ENCODE peak calls at places on chromosomes 11 and 22, in four cellular contexts. D, C, H and M are unnamed samples.

GRCh38 chr11:30244255-30244654 is 13.4 kb downstream of the FSHB start:
- DNase-seq in D (no peak), C (no peak), H (peak), M (no peak)

GRCh38 chr11:31417357-31417756 is 47.7 kb downstream of the DNAJC24 start:
- DNase-seq in D (no peak), C (no peak), H (no peak), M (no peak)

GRCh38 chr11:77038825-77039326 is 4.7 kb downstream of the B3GNT6 start:
- DNase-seq in D (no peak), C (no peak), H (no peak), M (no peak)

GRCh38 chr11:125429174-125429707 is 66.8 kb downstream of the FEZ1 start:
- DNase-seq in D (peak), C (peak), H (peak), M (peak)

GRCh38 chr11:108340958-108341357 is 118.1 kb downstream of the ATM start:
- DNase-seq in D (no peak), C (no peak), H (peak), M (peak)

GRCh38 chr11:128759597-128759996 is 65.7 kb downstream of the FLI1 start:
- DNase-seq in D (no peak), C (no peak), H (peak), M (no peak)

GRCh38 chr11:76656087-76656531 is 14.4 kb downstream of the LRRC32 start:
- DNase-seq in D (no peak), C (no peak), H (no peak), M (peak)

GRCh38 chr11:121534131-121535093 is 81.6 kb upstream of the SORL1-AS1 start:
- DNase-seq in D (no peak), C (no peak), H (no peak), M (no peak)

GRCh38 chr11:370087-370941 is 1.0 kb downstream of the B4GALNT4 start:
- DNase-seq in D (peak), C (peak), H (no peak), M (peak)

GRCh38 chr22:23058063-23058462 is 12.3 kb upstream of the GNAZ start:
- DNase-seq in D (no peak), C (peak), H (no peak), M (peak)

GRCh38 chr22:26592368-26593015 is 2.6 kb upstream of the TPST2 start:
- DNase-seq in D (no peak), C (no peak), H (no peak), M (no peak)

GRCh38 chr11:119375629-119376196 is 5.8 kb downstream of the USP2 start:
- DNase-seq in D (no peak), C (peak), H (peak), M (peak)

DNA sequence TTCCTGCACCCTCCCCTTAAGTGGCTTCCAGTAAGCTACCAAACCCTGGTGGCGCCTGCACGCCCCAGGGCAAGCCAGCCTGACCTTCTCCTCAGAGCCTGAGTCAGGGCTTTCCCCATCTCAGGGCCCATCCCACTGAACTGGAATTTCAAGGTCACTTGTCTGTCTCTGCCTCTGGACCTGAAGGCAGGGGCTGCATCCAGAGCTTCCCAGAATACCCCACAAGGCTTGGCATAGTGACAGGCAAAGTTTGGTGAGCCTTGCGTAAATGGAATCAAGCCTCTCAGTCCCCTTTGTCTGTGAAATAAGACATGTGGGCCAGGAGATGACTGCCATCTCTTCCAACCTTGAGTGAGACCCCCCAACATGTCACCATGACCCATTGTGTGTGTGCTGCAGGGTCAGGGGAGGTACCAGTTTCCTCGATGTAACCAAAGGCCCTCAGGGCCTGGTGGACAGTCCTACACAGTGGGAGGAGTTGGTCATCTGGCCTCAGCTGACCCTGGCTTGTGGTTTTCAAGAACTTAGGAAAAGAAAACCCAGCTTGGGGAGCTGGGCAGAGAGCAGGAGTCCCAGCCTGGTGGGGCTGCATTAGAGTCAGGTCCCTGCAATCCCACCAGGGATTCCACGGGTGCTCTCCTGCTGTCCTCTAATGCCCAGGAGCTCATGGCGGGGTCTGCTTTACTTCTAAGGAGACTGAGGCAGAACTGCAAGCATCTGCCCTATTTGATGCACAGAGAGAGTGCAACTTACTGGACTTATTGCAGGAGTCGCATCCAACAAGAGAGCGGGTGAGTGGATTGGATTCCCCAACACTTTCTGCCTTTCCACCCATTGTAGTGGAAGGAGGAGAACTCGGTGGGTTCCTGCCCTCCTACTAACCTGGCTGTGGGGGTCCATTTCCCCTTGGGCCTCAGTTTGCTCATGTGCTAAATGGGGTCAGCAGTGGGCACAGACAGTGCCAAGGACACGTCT is 8.8 kb downstream of the ALX4 start:
- DNase-seq in D (no peak), C (no peak), H (peak), M (no peak)
- H2BK12ac ChIP-seq in D (no peak), C (no peak), H (no peak), M (no peak)

GRCh38 chr11:74954199-74954598 is 5.1 kb downstream of the SPCS2 start:
- DNase-seq in D (no peak), C (no peak), H (no peak), M (no peak)

GRCh38 chr11:74952752-74953151 is 3.7 kb downstream of the SPCS2 start:
- DNase-seq in D (no peak), C (no peak), H (no peak), M (no peak)

GRCh38 chr11:74956387-74956786 is 7.3 kb downstream of the SPCS2 start:
- DNase-seq in D (no peak), C (no peak), H (no peak), M (no peak)

GRCh38 chr11:74951241-74951640 is 2.2 kb downstream of the SPCS2 start:
- DNase-seq in D (no peak), C (no peak), H (no peak), M (no peak)

GRCh38 chr11:74953448-74953847 is 4.4 kb downstream of the SPCS2 start:
- DNase-seq in D (no peak), C (no peak), H (no peak), M (no peak)
- H3K4me2 ChIP-seq in D (no peak), C (no peak), H (no peak), M (no peak)

GRCh38 chr11:69947772-69948255 is 128.6 kb upstream of the FGF3 start:
- DNase-seq in D (no peak), C (no peak), H (no peak), M (no peak)
- H2BK15ac ChIP-seq in D (peak), C (no peak), H (peak), M (no peak)

GRCh38 chr11:2507945-2508749 is 63.3 kb downstream of the KCNQ1 start:
- DNase-seq in D (no peak), C (no peak), H (no peak), M (peak)
- H2BK12ac ChIP-seq in D (no peak), C (no peak), H (no peak), M (no peak)

DNA sequence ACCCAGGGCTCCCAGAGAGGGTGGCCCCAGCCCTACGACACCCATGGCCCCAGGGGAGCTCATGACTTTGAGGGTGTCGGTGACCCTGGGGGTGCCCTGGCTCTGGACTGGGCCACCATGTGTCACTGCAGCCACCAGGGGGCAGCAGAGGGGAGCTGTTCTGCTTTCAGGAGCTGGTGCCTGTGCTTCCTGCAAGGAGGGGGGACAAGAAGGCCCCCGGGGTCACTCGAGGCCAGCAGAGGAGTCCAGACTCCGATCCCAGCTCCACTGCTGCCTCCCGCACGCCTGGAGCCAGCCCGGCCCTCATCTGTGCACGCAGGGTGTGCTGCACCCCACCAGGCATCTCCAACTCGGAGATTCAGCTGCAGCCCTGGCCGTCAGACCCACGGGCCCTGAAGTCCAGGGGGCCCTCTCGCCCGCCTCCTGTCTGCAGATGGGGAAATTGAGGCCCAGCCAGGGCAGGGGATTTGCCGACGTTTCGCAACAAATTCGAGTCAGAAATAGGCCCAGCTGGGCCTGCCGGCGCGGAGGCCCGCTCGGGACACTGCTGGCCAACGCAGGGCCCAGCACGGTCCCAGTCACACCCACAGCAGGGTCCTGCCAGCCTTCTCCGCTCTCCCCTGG is 29.5 kb upstream of the WNT7B start:
- DNase-seq in D (peak), C (peak), H (peak), M (peak)
- H3K4me2 ChIP-seq in D (peak), C (no peak), H (peak), M (no peak)

GRCh38 chr22:50184004-50184461 is 1.7 kb upstream of the TRABD start:
- DNase-seq in D (no peak), C (no peak), H (no peak), M (no peak)

GRCh38 chr22:50186789-50187523 is 1.2 kb downstream of the TRABD start:
- DNase-seq in D (no peak), C (no peak), H (peak), M (no peak)

GRCh38 chr22:50184541-50185383 is 951 bp upstream of the TRABD start:
- DNase-seq in D (no peak), C (peak), H (no peak), M (no peak)

GRCh38 chr22:50186181-50186731 is 543 bp downstream of the TRABD start:
- DNase-seq in D (no peak), C (no peak), H (no peak), M (no peak)

GRCh38 chr22:50185384-50186087 is at the start of gene TRABD:
- DNase-seq in D (peak), C (peak), H (peak), M (peak)
- H2BK15ac ChIP-seq in D (peak), C (peak), H (peak), M (no peak)

DNA sequence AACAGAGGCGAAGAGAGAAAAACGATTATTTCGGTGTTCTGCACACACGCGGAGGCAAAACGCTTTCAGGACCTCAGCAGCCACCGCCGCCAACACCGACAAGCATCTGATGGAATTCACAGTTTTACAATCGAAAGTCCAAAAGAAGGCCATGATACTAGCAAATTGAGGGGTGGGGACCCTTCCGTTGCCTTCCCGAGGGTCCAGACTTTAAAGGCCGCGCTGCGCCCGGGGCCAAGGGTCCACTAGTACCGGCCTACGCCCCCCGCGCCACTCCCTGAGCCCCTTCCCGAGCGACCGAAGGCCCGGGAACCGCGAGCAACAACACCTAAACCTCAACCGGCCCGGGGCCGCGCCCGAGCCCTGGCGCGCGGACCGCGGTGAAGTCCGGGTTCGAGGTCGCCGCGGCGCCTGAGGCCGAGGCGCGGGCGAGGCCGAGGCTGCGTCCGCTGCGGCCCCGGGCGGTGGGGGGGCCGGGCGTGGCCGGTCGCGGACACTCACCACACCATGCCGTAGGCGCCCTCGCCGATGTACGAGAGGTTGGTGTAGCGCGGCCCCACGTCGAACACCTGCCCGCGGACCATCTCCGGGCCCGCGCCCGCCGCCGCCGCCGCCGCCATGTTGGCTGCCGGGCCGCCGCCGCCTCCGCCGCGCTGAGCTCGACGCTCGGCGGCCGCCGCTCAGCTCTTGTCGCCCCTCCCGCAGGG is 471 bp downstream of the MAPK1 start:
- DNase-seq in D (peak), C (peak), H (no peak), M (no peak)
- H2BK12ac ChIP-seq in D (peak), C (no peak), H (no peak), M (no peak)

GRCh38 chr11:87056091-87056490 is 18.4 kb downstream of the TMEM135 start:
- DNase-seq in D (no peak), C (no peak), H (no peak), M (no peak)
- H3K4me2 ChIP-seq in D (no peak), C (no peak), H (no peak), M (no peak)

DNA sequence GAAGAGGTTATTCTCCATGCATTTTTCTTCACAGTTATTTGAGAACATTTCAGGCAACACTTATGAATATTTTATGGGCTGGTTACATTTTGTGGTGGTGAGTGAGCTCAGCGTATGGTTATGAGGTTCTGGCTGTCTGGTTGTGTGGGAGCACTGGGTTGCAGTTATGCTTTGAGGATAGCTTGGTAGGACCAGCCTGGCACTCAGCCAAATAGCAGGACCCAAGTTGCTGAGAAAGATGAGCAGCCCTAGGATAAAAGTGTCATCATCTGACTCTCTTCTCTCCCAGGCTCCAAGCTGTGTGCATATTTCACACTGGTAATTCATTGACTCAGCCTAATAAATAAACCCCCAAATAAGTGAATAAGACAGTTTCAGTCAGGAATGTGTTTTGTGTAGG is 8.1 kb upstream of the SRSF8 start:
- DNase-seq in D (no peak), C (no peak), H (no peak), M (no peak)
- H2BK15ac ChIP-seq in D (no peak), C (no peak), H (no peak), M (no peak)

GRCh38 chr22:36928181-36928580 is 14.8 kb downstream of the CSF2RB start:
- DNase-seq in D (no peak), C (no peak), H (no peak), M (no peak)
- H2BK12ac ChIP-seq in D (no peak), C (no peak), H (no peak), M (no peak)